ENCODE peak calls at places on chromosomes 2 and 18, in seven cellular contexts. P is EL; V is activated naive CD8-positive, alpha-beta T cell treated with anti-CD3 and anti-CD28 coated beads, Interleukin-2, amount 50 U/mL, for 24 hours; T is neural progenitor cell; Z is AG09309; X is COR-L47; M is mucosa of gallbladder. B is an unnamed sample.

GRCh38 chr18:63178526-63178880 is 141.1 kb downstream of the BCL2 start:
- DNase-seq in Z (no peak), V (no peak), X (no peak), M (no peak), P (no peak), T (peak), B (no peak)

GRCh38 chr2:129438501-129439057 is 540.9 kb upstream of the RAB6C start:
- DNase-seq in P (no peak), X (no peak), Z (no peak), T (no peak), M (no peak), V (no peak), B (no peak)

GRCh38 chr2:65351948-65352595 is 80.3 kb downstream of the SPRED2 start:
- DNase-seq in M (no peak), Z (no peak), V (no peak), P (no peak), T (no peak), X (no peak), B (no peak)

GRCh38 chr2:177545143-177545542 is 152.6 kb downstream of the AGPS start:
- DNase-seq in X (no peak), M (no peak), V (no peak), Z (no peak), T (no peak), P (no peak), B (no peak)

GRCh38 chr2:69567157-69567908 is 76.2 kb downstream of the AAK1 start:
- DNase-seq in Z (no peak), V (no peak), P (peak), M (no peak), T (no peak), X (no peak), B (no peak)

GRCh38 chr2:24163186-24163585 is 11.7 kb upstream of the FAM228A start:
- DNase-seq in P (no peak), V (no peak), Z (no peak), T (no peak), X (no peak), M (no peak), B (no peak)

GRCh38 chr2:222169346-222169745 is 129.5 kb downstream of the PAX3 start:
- DNase-seq in V (no peak), X (no peak), T (no peak), P (peak), Z (no peak), M (no peak), B (no peak)

GRCh38 chr2:236341721-236342120 is 77.5 kb upstream of the ASB18 start:
- DNase-seq in P (no peak), Z (no peak), V (no peak), T (peak), M (no peak), X (no peak), B (no peak)

GRCh38 chr2:105502625-105503334 is 103.9 kb upstream of the FHL2 start:
- DNase-seq in Z (no peak), P (peak), X (no peak), T (no peak), M (no peak), V (no peak), B (no peak)

GRCh38 chr18:13608791-13609552 is 117.4 kb downstream of the FAM210A start:
- DNase-seq in Z (no peak), P (no peak), T (no peak), X (no peak), M (no peak), V (peak), B (no peak)

GRCh38 chr2:158988501-158988900 is 20.1 kb downstream of the TANC1 start:
- DNase-seq in P (no peak), M (no peak), Z (no peak), T (no peak), X (no peak), V (no peak), B (no peak)

GRCh38 chr2:202133556-202134245 is 60.6 kb downstream of the KIAA2012 start:
- DNase-seq in V (no peak), Z (no peak), X (no peak), M (no peak), P (peak), T (no peak), B (no peak)

GRCh38 chr18:7035807-7036206 is 81.8 kb downstream of the LAMA1 start:
- DNase-seq in X (no peak), T (no peak), P (no peak), V (no peak), Z (no peak), M (no peak), B (no peak)

GRCh38 chr2:137420744-137421143 is 543.5 kb upstream of the HNMT start:
- DNase-seq in X (no peak), T (peak), P (peak), Z (no peak), V (no peak), M (no peak), B (no peak)